ENCODE peak calls at places on chromosomes 7 and 10, in nine cellular contexts. J is globus pallidus; S is NCI-H1417 treated with DMSO at 0.1 percent for 48 hours; B is neuronal stem cell; H is skeletal muscle cell; N is SHP77 treated with DMSO at 0.1 percent for 48 hours; U is brain microvascular endothelial cell; F is EL; M is stimulated activated CD4-positive, alpha-beta T cell treated with anti-CD3 and anti-CD28 coated beads, Interleukin-2, amount 100 ng/mL, for 24 hours. Q is an unnamed sample.
A peak's percentile ranks its signal among the peaks of the same experiment; 100 is the strongest.

GRCh38 chr10:125584954-125585353 is 98.0 kb downstream of the TEX36 start:
- DNase-seq in J (no peak), S (no peak), B (no peak), H (no peak), N (no peak), U (no peak), F (no peak), M (no peak), Q (no peak)

GRCh38 chr10:122149607-122150505 is 121.2 kb upstream of the BTBD16 start:
- DNase-seq in J (no peak), S (no peak), B (no peak), H (peak; percentile 79), N (no peak), U (no peak), F (no peak), M (no peak), Q (no peak)

GRCh38 chr10:20105236-20105635 is 289.0 kb downstream of the PLXDC2 start:
- DNase-seq in J (no peak), S (no peak), B (no peak), H (no peak), N (peak; percentile 45), U (no peak), F (no peak), M (no peak), Q (no peak)

GRCh38 chr10:114024876-114025609 is 18.6 kb upstream of the ADRB1 start:
- DNase-seq in J (no peak), S (no peak), B (no peak), H (peak; percentile 31), N (no peak), U (no peak), F (peak; percentile 31), M (no peak), Q (peak; percentile 18)

GRCh38 chr7:128922496-128923410 is 12.2 kb upstream of the KCP start:
- DNase-seq in J (no peak), S (no peak), B (no peak), H (no peak), N (no peak), U (no peak), F (no peak), M (no peak), Q (no peak)

GRCh38 chr10:22365233-22365632 is 19.9 kb downstream of the SPAG6 start:
- DNase-seq in J (peak; percentile 37), S (no peak), B (no peak), H (no peak), N (no peak), U (no peak), F (no peak), M (no peak), Q (no peak)

GRCh38 chr7:141362580-141363435 is 188.4 kb upstream of the AGK start:
- DNase-seq in J (no peak), S (no peak), B (no peak), H (peak; percentile 55), N (no peak), U (peak; percentile 75), F (peak; percentile 96), M (no peak), Q (peak; percentile 59)

GRCh38 chr7:141541375-141541774 is 9.8 kb upstream of the AGK start:
- DNase-seq in J (no peak), S (no peak), B (no peak), H (no peak), N (no peak), U (no peak), F (no peak), M (no peak), Q (no peak)

GRCh38 chr10:86376852-86377796 is 10.5 kb upstream of the GRID1 start:
- DNase-seq in J (no peak), S (no peak), B (peak; percentile 71), H (no peak), N (peak; percentile 13), U (peak; percentile 45), F (peak; percentile 58), M (peak; percentile 90), Q (peak; percentile 43)

GRCh38 chr10:6936931-6937330 is 356.9 kb upstream of the PRKCQ start:
- DNase-seq in J (no peak), S (no peak), B (no peak), H (no peak), N (no peak), U (no peak), F (no peak), M (no peak), Q (no peak)

GRCh38 chr7:139734395-139734794 is 43.4 kb downstream of the HIPK2 start:
- DNase-seq in J (no peak), S (no peak), B (no peak), H (peak; percentile 100), N (no peak), U (peak; percentile 99), F (peak; percentile 85), M (no peak), Q (peak; percentile 64)

GRCh38 chr10:14667270-14667669 is 107.4 kb downstream of the FAM107B start:
- DNase-seq in J (no peak), S (no peak), B (no peak), H (no peak), N (no peak), U (no peak), F (no peak), M (no peak), Q (no peak)

GRCh38 chr10:49089789-49090595 is 25.3 kb downstream of the VSTM4 start:
- DNase-seq in J (no peak), S (no peak), B (no peak), H (no peak), N (no peak), U (no peak), F (no peak), M (no peak), Q (no peak)

GRCh38 chr10:91034494-91035157 is 113.7 kb upstream of the ANKRD1 start:
- DNase-seq in J (peak; percentile 61), S (no peak), B (no peak), H (peak; percentile 72), N (no peak), U (no peak), F (peak; percentile 16), M (no peak), Q (peak; percentile 12)

GRCh38 chr7:42096681-42097637 is 140.1 kb downstream of the GLI3 start:
- DNase-seq in J (no peak), S (no peak), B (no peak), H (no peak), N (no peak), U (no peak), F (no peak), M (no peak), Q (peak; percentile 5)

GRCh38 chr10:51629969-51630617 is 69.3 kb downstream of the CSTF2T start:
- DNase-seq in J (no peak), S (no peak), B (no peak), H (peak; percentile 60), N (no peak), U (no peak), F (no peak), M (no peak), Q (no peak)